ENCODE peak calls at places on chromosomes 13 and 19, in eight cellular contexts. F, S, D, Y, U, W, E and P are unnamed samples.

GRCh38 chr19:53908106-53908932 is 759 bp upstream of the CACNG7 start:
- DNase-seq in F (no peak), S (no peak), D (peak; percentile 95), Y (no peak), U (no peak), W (peak; percentile 95), E (no peak), P (no peak)

GRCh38 chr13:77868717-77869116 is 49.9 kb downstream of the EDNRB start:
- DNase-seq in F (no peak), S (no peak), D (no peak), Y (no peak), U (no peak), W (no peak), E (no peak), P (no peak)

GRCh38 chr19:35220315-35220921 is 8.1 kb downstream of the FAM187B start:
- DNase-seq in F (no peak), S (peak; percentile 12), D (peak; percentile 36), Y (no peak), U (no peak), W (peak; percentile 58), E (no peak), P (peak; percentile 26)

GRCh38 chr13:78587395-78587794 is 16.0 kb downstream of the POU4F1 start:
- DNase-seq in F (peak; percentile 50), S (no peak), D (no peak), Y (no peak), U (no peak), W (no peak), E (no peak), P (no peak)

GRCh38 chr13:33123066-33123940 is 107.1 kb downstream of the KL start:
- DNase-seq in F (no peak), S (peak; percentile 67), D (peak; percentile 39), Y (no peak), U (no peak), W (no peak), E (peak; percentile 71), P (no peak)

GRCh38 chr13:46551410-46552301 is 1.3 kb upstream of the LRCH1 start:
- DNase-seq in F (peak; percentile 92), S (peak; percentile 70), D (peak; percentile 87), Y (peak; percentile 47), U (peak; percentile 88), W (peak; percentile 90), E (peak; percentile 78), P (peak; percentile 88)

GRCh38 chr19:53912653-53913052 is 3.6 kb downstream of the CACNG7 start:
- DNase-seq in F (peak; percentile 84), S (no peak), D (peak; percentile 81), Y (no peak), U (no peak), W (peak; percentile 91), E (no peak), P (no peak)

GRCh38 chr19:15265849-15266248 is 33.6 kb upstream of the EPHX3 start:
- DNase-seq in F (peak; percentile 87), S (peak; percentile 97), D (no peak), Y (no peak), U (peak; percentile 75), W (no peak), E (peak; percentile 91), P (no peak)

GRCh38 chr13:101211261-101211660 is 205.0 kb downstream of the NALCN start:
- DNase-seq in F (no peak), S (no peak), D (no peak), Y (no peak), U (no peak), W (no peak), E (no peak), P (no peak)

DNA sequence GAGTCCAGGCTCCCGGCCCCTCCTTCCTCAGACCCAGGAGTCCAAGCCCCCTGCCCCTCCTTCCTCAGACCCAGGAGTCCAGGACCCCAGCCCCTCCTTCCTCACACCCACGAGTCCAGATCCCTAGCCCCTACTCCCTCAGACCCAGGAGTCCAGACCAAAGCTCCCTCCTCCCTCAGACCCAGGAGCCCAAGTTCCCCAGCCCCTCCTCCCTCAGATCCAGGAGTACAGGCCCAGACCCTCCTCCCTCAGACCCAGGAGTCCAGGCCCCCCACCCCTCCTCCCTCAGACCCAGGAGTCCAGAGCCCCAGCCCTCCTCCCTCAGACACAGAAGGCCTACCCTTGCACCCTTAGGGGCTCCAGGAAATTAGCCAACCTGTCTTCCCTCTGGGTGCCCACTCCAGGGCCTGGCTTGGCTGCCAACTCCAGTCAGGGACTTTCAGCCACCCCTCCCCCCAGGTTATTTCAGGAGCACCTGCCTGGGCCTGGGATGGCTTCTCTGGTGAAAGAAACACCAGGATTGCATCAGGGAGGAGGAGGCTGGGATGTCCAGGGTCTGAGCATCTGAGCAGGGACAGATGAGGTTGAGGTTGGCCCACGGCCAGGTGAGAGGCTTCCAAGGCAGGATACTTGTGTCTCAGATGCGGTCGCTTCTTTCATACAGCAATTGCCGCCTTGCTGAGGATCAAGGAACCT is at the start of gene FGF21:
- DNase-seq in F (peak; percentile 37), S (no peak), D (peak; percentile 75), Y (no peak), U (no peak), W (peak; percentile 57), E (no peak), P (no peak)
- H3K4me1 ChIP-seq in F (peaks cover 20% of the 10 kb centered on the region), S (peaks cover 15% of the 10 kb centered on the region), D (peaks cover 40% of the 10 kb centered on the region), Y (peaks cover 7% of the 10 kb centered on the region), U (peaks cover 15% of the 10 kb centered on the region), W (no peaks in the 10 kb centered on the region), E (no peaks in the 10 kb centered on the region), P (peaks cover 19% of the 10 kb centered on the region)

GRCh38 chr13:31912641-31913401 is 118.8 kb upstream of the FRY start:
- DNase-seq in F (no peak), S (no peak), D (no peak), Y (no peak), U (no peak), W (no peak), E (no peak), P (no peak)

GRCh38 chr13:31910633-31911032 is 120.9 kb upstream of the FRY start:
- DNase-seq in F (no peak), S (no peak), D (no peak), Y (no peak), U (no peak), W (no peak), E (no peak), P (no peak)

GRCh38 chr13:31908696-31909386 is 122.7 kb upstream of the FRY start:
- DNase-seq in F (no peak), S (no peak), D (no peak), Y (no peak), U (no peak), W (no peak), E (no peak), P (no peak)

GRCh38 chr13:31913459-31913858 is 118.1 kb upstream of the FRY start:
- DNase-seq in F (no peak), S (no peak), D (no peak), Y (no peak), U (no peak), W (no peak), E (no peak), P (no peak)

DNA sequence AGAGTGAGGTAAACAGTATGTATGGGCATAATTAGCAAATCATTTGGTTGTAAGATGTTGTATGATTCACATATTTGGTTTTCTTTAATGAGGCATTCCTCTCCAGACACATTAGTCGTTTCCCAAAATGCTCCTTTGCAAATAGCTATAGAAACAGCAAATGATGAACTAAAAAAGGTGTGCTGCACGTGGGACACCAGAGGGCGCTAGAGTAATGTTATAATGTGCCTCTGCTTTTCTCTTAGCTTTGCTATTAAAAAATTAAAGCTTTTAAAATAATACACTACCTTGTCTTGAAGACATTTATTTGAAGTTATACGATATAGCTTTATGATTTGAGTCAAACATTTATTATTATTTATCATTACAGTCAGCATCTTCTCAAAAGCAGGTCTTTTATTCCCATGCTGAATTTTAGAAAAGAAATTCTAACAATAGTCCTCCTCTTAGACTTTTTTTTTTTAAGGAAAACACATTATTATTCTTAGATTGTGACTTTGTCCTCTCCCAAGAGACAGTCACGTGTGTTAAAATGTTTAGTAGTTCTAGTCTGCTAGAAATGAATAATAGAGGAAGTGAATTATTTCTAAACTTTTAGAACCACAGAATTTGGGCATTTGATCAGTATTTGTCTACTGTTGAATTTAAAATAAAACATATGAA is 121.6 kb upstream of the FRY start:
- DNase-seq in F (no peak), S (peak; percentile 31), D (peak; percentile 82), Y (peak; percentile 29), U (peak; percentile 46), W (peak; percentile 73), E (no peak), P (no peak)
- H3K27me3 ChIP-seq in F (no peaks in the 10 kb centered on the region), S (no peaks in the 10 kb centered on the region), D (no peaks in the 10 kb centered on the region), Y (no peaks in the 10 kb centered on the region), U (no peaks in the 10 kb centered on the region), W (no peaks in the 10 kb centered on the region), E (no peaks in the 10 kb centered on the region), P (no peaks in the 10 kb centered on the region)

DNA sequence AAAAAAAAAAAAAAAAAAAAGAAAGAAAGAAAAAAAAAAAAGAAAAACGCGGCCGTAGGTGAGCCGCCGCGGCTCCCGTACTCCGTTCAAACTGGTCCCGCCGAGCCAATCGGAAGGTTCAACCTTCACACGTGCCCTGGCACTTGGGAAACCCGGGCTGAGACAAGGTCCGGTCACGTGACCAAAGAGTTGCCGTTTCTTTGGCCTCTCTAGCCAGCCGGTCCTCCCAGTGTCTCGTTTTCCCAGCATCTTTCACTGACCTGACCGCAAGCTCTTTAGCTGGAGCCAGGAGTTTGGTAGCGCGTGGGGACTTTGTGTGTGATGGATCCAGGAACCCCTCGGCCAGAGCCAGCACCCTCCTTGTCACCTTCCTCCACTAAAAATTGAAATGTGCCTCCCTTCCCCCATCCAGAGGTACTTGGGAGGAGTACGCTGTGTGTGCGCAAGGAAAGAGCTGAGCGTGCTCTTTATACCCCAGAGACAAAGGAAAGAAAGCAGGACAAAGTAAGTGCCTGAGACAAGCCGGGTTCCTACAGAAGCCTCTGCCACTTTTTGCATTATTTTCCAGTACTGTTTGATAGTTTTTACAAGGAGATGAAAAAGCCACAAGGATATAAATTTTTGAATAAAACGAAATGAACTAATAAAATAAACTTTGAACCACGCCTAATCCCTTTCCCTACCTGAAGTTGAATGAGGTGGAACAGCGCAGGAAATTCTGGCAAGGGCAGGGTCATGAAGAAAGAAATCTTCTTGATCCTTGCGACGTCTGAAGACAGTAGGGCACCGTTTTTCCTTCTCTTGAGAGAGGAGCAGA is 958 bp downstream of the TNPO2 start:
- DNase-seq in F (peak; percentile 96), S (peak; percentile 99), D (peak; percentile 100), Y (peak; percentile 99), U (peak; percentile 97), W (peak; percentile 98), E (peak; percentile 99), P (peak; percentile 100)
- H3K4me1 ChIP-seq in F (peaks cover 40% of the 10 kb centered on the region), S (peaks cover 27% of the 10 kb centered on the region), D (peaks cover 9% of the 10 kb centered on the region), Y (no peaks in the 10 kb centered on the region), U (peaks cover 33% of the 10 kb centered on the region), W (no peaks in the 10 kb centered on the region), E (no peaks in the 10 kb centered on the region), P (peaks cover 36% of the 10 kb centered on the region)

DNA sequence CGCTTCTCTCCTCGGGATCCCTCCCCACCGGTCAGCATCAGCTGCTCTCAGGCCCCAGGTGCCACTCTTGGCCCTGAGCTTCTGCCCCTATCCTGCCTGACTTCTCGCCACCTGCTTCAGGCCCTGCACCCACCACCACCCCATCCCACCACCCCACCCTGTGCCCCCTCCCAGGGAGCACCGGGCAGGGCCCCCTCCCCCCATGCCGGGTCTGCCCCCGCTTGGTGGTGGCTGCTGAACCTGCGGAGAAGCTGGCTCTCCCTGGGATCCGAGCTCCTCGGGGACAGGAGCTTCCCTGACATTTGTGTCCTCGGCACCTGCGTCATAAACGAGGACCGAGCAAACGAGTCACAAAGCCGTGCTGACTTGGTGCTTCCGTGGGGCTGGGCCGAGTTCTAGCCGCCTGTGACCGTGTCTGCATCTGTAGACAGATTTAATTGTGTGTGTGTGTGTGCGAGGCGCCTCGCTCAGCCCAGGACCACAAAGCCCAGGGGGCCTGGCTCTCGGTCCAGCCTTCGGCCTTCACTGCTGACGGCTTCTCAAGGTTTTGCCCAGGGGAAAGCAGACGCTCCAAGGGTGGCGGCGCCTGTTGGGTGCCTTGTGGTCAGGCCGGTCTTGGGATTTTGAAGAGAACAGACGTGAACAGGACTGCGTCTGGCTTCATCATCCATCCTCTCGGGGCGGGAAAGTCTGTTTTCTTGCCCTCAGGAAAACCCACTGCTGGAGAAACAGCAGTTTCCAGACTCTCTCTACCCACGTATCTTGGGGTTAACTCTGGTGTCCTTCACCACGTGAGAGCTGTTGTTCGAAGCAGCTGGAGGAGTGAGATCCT is 70.0 kb upstream of the MCF2L start:
- DNase-seq in F (peak; percentile 61), S (peak; percentile 10), D (no peak), Y (no peak), U (no peak), W (no peak), E (no peak), P (peak; percentile 69)
- H3K27me3 ChIP-seq in F (peaks cover 39% of the 10 kb centered on the region), S (peaks cover 16% of the 10 kb centered on the region), D (no peaks in the 10 kb centered on the region), Y (no peaks in the 10 kb centered on the region), U (peaks cover 19% of the 10 kb centered on the region), W (no peaks in the 10 kb centered on the region), E (peaks cover 87% of the 10 kb centered on the region), P (peaks cover 34% of the 10 kb centered on the region)